ENCODE peak calls at places on chromosomes 2 and 18, in five cellular contexts. Z is adrenal gland, Y is fibroblast of lung, W is body of pancreas, I is HAP-1. B is an unnamed sample. For H3K4me1 and H3K27me3, the result is how much of the 10 kb centered on the place peaks cover.

GRCh38 chr18:66495844-66496243 is 108.0 kb downstream of the CDH19 start:
- DNase-seq in Z (peak), Y (peak), W (peak), I (peak), B (peak)

GRCh38 chr2:57552885-57553284 is 493.7 kb upstream of the VRK2 start:
- DNase-seq in Z (no peak), Y (no peak), W (no peak), I (no peak), B (no peak)

GRCh38 chr18:63505566-63506335 is 29.0 kb downstream of the SERPINB5 start:
- DNase-seq in Z (no peak), Y (peak), W (peak), I (peak), B (peak)

GRCh38 chr2:48589170-48589767 is 28.4 kb upstream of the GTF2A1L start:
- DNase-seq in Z (peak), Y (peak), W (peak), I (peak), B (peak)

GRCh38 chr18:21997207-21998143 is 171.9 kb upstream of the GATA6 start:
- DNase-seq in Z (no peak), Y (peak), W (peak), I (peak), B (no peak)

GRCh38 chr2:74695663-74696062 is 41.6 kb downstream of the SEMA4F start:
- DNase-seq in Z (no peak), Y (no peak), W (no peak), I (no peak), B (no peak)

GRCh38 chr2:230591850-230592249 is 120.8 kb upstream of the CAB39 start:
- DNase-seq in Z (no peak), Y (no peak), W (no peak), I (no peak), B (no peak)

GRCh38 chr2:128457716-128458115 is 139.0 kb upstream of the HS6ST1 start:
- DNase-seq in Z (peak), Y (no peak), W (no peak), I (no peak), B (no peak)

GRCh38 chr2:238155761-238156694 is 2.7 kb upstream of the ERFE start:
- DNase-seq in Z (no peak), Y (peak), W (no peak), I (no peak), B (no peak)

GRCh38 chr2:225272173-225272572 is 127.3 kb upstream of the NYAP2 start:
- DNase-seq in Z (no peak), Y (no peak), W (no peak), I (no peak), B (no peak)

GRCh38 chr2:212905640-212906201 is 245.7 kb downstream of the IKZF2 start:
- DNase-seq in Z (no peak), Y (no peak), W (no peak), I (no peak), B (no peak)

GRCh38 chr2:133506962-133507361 is 61.3 kb downstream of the NCKAP5 start:
- DNase-seq in Z (no peak), Y (no peak), W (no peak), I (no peak), B (peak)

GRCh38 chr2:232142049-232142448 is 180.5 kb downstream of the DIS3L2 start:
- DNase-seq in Z (peak), Y (peak), W (peak), I (peak), B (peak)

GRCh38 chr2:204655626-204656025 is 110.4 kb downstream of the PARD3B start:
- DNase-seq in Z (no peak), Y (no peak), W (no peak), I (no peak), B (no peak)

GRCh38 chr2:196181484-196181883 is 10.1 kb upstream of the STK17B start:
- DNase-seq in Z (no peak), Y (no peak), W (no peak), I (no peak), B (no peak)

GRCh38 chr2:179981085-179981484 is 26.0 kb downstream of the CWC22 start:
- DNase-seq in Z (no peak), Y (peak), W (no peak), I (no peak), B (no peak)

GRCh38 chr2:55839182-55839819 is 84.3 kb downstream of the EFEMP1 start:
- DNase-seq in Z (no peak), Y (peak), W (peak), I (peak), B (no peak)

GRCh38 chr2:26757873-26758789 is 6.0 kb upstream of the SLC35F6 start:
- DNase-seq in Z (peak), Y (peak), W (peak), I (peak), B (no peak)

GRCh38 chr18:78974115-78974740 is 5.4 kb upstream of the SALL3 start:
- DNase-seq in Z (no peak), Y (no peak), W (no peak), I (no peak), B (no peak)

GRCh38 chr2:206031950-206032567 is 53.9 kb downstream of the INO80D start:
- DNase-seq in Z (no peak), Y (no peak), W (no peak), I (no peak), B (no peak)

GRCh38 chr2:121974919-121975654 is 219.6 kb downstream of the TSN start:
- DNase-seq in Z (peak), Y (peak), W (peak), I (peak), B (peak)

GRCh38 chr2:133641497-133641896 is 73.2 kb upstream of the NCKAP5 start:
- DNase-seq in Z (no peak), Y (peak), W (no peak), I (no peak), B (peak)

GRCh38 chr2:75174981-75175380 is 24.3 kb downstream of the TACR1 start:
- DNase-seq in Z (no peak), Y (no peak), W (no peak), I (no peak), B (no peak)

GRCh38 chr2:38159621-38160020 is 83.7 kb upstream of the CYP1B1 start:
- DNase-seq in Z (no peak), Y (peak), W (no peak), I (no peak), B (no peak)

GRCh38 chr2:224523626-224524577 is 61.3 kb downstream of the CUL3 start:
- DNase-seq in Z (no peak), Y (no peak), W (no peak), I (no peak), B (no peak)

GRCh38 chr2:39099820-39100728 is 20.8 kb downstream of the SOS1 start:
- DNase-seq in Z (no peak), Y (no peak), W (no peak), I (no peak), B (no peak)

GRCh38 chr2:237724811-237725478 is 73.6 kb upstream of the RBM44 start:
- DNase-seq in Z (no peak), Y (no peak), W (peak), I (no peak), B (no peak)

GRCh38 chr2:19426941-19427340 is 68.5 kb upstream of the OSR1 start:
- DNase-seq in Z (no peak), Y (no peak), W (no peak), I (no peak), B (no peak)

GRCh38 chr2:84781942-84782716 is 98.8 kb downstream of the TRABD2A start:
- DNase-seq in Z (no peak), Y (no peak), W (no peak), I (no peak), B (no peak)

GRCh38 chr18:28690836-28691835 is 514.2 kb upstream of the CDH2 start:
- DNase-seq in Z (no peak), Y (no peak), W (no peak), I (no peak), B (no peak)

GRCh38 chr2:184031402-184032147 is 566.8 kb upstream of the ZNF804A start:
- DNase-seq in Z (no peak), Y (no peak), W (no peak), I (no peak), B (no peak)

GRCh38 chr2:109516445-109517117 is 97.2 kb downstream of the SEPTIN10 start:
- DNase-seq in Z (peak), Y (peak), W (peak), I (peak), B (peak)

GRCh38 chr2:173791502-173791901 is 173.7 kb downstream of the SP3 start:
- DNase-seq in Z (no peak), Y (no peak), W (no peak), I (no peak), B (no peak)

GRCh38 chr2:235194351-235194750 is 242.5 kb downstream of the SH3BP4 start:
- DNase-seq in Z (no peak), Y (no peak), W (no peak), I (no peak), B (no peak)

GRCh38 chr2:240565267-240566202 is 2.7 kb upstream of the RNPEPL1 start:
- DNase-seq in Z (peak), Y (no peak), W (peak), I (peak), B (peak)

GRCh38 chr2:240567872-240568677 is at the start of gene RNPEPL1:
- DNase-seq in Z (peak), Y (peak), W (peak), I (peak), B (peak)

GRCh38 chr2:240564571-240565266 is 3.6 kb upstream of the RNPEPL1 start:
- DNase-seq in Z (peak), Y (no peak), W (no peak), I (peak), B (no peak)

GRCh38 chr2:240567137-240567871 is 980 bp upstream of the RNPEPL1 start:
- DNase-seq in Z (peak), Y (no peak), W (peak), I (no peak), B (no peak)

DNA sequence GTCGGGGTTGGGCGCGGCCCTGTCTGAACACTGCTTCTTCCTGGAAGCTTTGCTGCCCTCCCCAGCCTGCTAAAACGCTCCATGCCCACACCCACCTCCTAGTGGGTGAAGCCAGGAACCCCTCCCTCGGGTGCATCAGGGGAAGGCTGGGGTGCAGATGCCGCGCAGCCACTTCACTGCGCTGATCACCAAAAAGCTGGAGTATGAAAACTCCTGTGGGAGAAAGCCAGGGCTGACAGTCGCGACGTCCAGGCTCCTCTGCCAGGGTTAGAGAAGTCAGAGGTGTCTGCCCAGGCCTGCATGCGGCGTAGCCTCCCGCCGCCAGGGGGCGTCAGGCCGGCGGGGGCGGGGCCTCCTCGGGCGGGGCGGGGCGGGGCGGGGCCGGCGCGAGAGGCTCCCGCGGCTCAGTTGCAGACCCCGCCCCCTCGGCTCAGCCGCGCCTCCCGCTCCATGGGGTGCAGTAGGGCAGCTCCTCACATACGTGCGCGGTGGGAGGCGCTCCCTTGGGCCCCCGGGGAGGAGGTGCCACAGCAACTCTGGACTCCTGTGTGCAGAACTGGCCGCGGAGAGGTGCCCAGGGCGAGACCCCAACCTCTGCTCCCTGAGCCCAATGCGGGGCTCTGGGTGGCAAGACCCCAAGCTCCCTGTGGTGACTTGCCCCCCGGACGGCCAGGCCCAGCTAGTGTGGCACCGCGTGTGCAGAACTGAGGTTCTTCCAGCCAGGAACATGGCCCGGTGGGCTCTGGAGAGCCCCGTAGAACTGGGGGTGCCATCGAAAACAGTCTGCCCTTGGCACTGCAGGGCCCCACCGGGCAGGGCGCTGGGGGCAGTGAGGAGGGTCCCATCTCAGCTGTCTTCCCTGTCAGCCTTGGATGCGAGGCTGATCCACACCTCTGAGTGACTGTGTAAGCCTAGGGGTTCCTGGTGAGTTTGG is 1.8 kb upstream of the RNPEPL1 start:
- DNase-seq in Z (peak), Y (peak), W (peak), I (peak), B (peak)
- H3K4me1 ChIP-seq in Z (under half), Y (under half), W (half or more), I (under half), B (under half)

GRCh38 chr2:88452151-88452851 is at the start of gene FOXI3:
- DNase-seq in Z (no peak), Y (no peak), W (peak), I (peak), B (no peak)

GRCh38 chr2:88450925-88451575 is 1.4 kb downstream of the FOXI3 start:
- DNase-seq in Z (no peak), Y (no peak), W (no peak), I (no peak), B (no peak)

GRCh38 chr2:88450186-88450585 is 2.3 kb downstream of the FOXI3 start:
- DNase-seq in Z (no peak), Y (no peak), W (no peak), I (no peak), B (no peak)

GRCh38 chr2:88451647-88452150 is 794 bp downstream of the FOXI3 start:
- DNase-seq in Z (no peak), Y (no peak), W (peak), I (peak), B (no peak)

GRCh38 chr2:88452980-88453582 is 588 bp upstream of the FOXI3 start:
- DNase-seq in Z (no peak), Y (peak), W (no peak), I (peak), B (no peak)
- H3K27me3 ChIP-seq in Z (half or more), Y (under half), W (under half), I (under half), B (under half)

GRCh38 chr2:166127217-166128155 is at the start of gene SCN1A:
- DNase-seq in Z (no peak), Y (peak), W (peak), I (no peak), B (no peak)
- H3K4me1 ChIP-seq in Z (under half), Y (under half), W (under half), I (under half), B (under half)

DNA sequence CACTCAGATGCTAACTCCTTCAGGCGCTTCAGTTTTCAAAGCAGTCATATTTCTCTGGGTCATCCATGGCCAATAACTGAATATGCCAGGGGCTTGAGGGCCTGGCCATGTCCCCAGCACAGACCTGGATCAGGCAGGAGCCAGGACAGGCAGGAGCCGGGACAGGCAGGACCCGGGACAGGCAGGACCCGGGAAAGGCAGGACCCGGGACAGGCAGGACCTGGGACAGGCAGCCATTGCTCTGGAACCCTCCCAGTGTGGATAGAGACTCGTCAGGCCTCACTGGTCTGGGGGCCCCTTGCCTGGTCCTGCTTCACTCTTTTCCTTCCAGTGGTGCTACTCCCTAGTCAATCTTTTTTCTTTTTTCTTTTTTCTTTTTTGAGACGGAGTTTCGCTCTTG is 117.5 kb upstream of the TEX51 start:
- DNase-seq in Z (no peak), Y (no peak), W (no peak), I (no peak), B (no peak)
- H3K27me3 ChIP-seq in Z (under half), Y (under half), W (under half), I (under half), B (under half)

DNA sequence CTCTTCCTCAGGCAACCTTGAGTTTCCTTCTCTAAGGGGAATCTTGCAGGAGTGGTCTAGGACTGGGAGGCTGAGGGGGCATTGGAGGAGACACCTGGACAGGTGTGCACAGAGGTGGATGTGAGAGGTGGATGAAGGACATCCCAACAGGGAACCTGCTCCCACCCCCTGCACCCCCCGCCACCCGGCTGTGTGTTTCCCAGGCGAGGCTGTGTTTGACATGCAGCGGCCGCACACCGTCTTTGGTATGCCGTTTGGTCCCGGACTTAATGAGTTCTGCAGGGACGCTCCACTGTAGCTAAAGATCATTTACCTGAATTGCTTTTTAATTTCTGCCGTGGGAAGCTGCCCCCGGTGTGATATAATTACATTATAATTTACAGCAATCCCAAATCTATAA is 87.2 kb downstream of the GLI2 start:
- DNase-seq in Z (no peak), Y (no peak), W (no peak), I (no peak), B (no peak)
- H3K4me1 ChIP-seq in Z (under half), Y (half or more), W (under half), I (under half), B (under half)

GRCh38 chr18:58026857-58027256 is 17.2 kb upstream of the NEDD4L start:
- DNase-seq in Z (no peak), Y (no peak), W (no peak), I (peak), B (no peak)
- H3K27me3 ChIP-seq in Z (under half), Y (under half), W (under half), I (under half), B (under half)

GRCh38 chr2:42545714-42546390 is 22.6 kb upstream of the MTA3 start:
- DNase-seq in Z (no peak), Y (no peak), W (no peak), I (peak), B (no peak)
- H3K4me1 ChIP-seq in Z (under half), Y (under half), W (under half), I (half or more), B (under half)

B was measured in BE2C.